ENCODE peak calls at places on chromosomes 4 and X, in seven cellular contexts. U is uterus; Z is ovary; F is cardiac muscle cell; O is HL-60; P is A549; Q is CD4-positive, alpha-beta memory T cell. Y is an unnamed sample.

GRCh38 chr4:105088110-105088879 is 58.4 kb upstream of the TET2 start:
- DNase-seq in U (peak), Z (no peak), F (no peak), O (peak), P (no peak), Q (no peak), Y (no peak)

GRCh38 chr4:5416637-5417036 is 291.7 kb downstream of the EVC2 start:
- DNase-seq in U (no peak), Z (no peak), F (no peak), O (no peak), P (no peak), Q (no peak), Y (no peak)

GRCh38 chr4:169098969-169099685 is 89.1 kb upstream of the CBR4 start:
- DNase-seq in U (no peak), Z (no peak), F (no peak), O (no peak), P (no peak), Q (no peak), Y (no peak)

GRCh38 chr4:40186665-40187014 is 10.2 kb upstream of the RHOH start:
- DNase-seq in U (no peak), Z (no peak), F (no peak), O (no peak), P (no peak), Q (no peak), Y (no peak)

GRCh38 chr4:69617083-69617694 is 22.3 kb downstream of the UGT2A2 start:
- DNase-seq in U (no peak), Z (no peak), F (peak), O (no peak), P (peak), Q (no peak), Y (no peak)

GRCh38 chrX:77440310-77440709 is 6.9 kb upstream of the FGF16 start:
- DNase-seq in U (no peak), Z (no peak), F (no peak), O (no peak), P (no peak), Q (no peak), Y (no peak)

GRCh38 chr4:130336585-130337217 is 1240.7 kb downstream of the C4orf33 start:
- DNase-seq in U (no peak), Z (no peak), F (peak), O (no peak), P (no peak), Q (no peak), Y (no peak)

GRCh38 chrX:18674788-18675735 is 3.2 kb upstream of the RS1 start:
- DNase-seq in U (peak), Z (peak), F (peak), O (peak), P (peak), Q (peak), Y (peak)

GRCh38 chr4:52714597-52715254 is 36.5 kb downstream of the ERVMER34-1 start:
- DNase-seq in U (no peak), Z (no peak), F (no peak), O (peak), P (no peak), Q (no peak), Y (no peak)

GRCh38 chrX:155893513-155893912 is 12.4 kb downstream of the VAMP7 start:
- DNase-seq in U (no peak), Z (no peak), F (no peak), O (peak), P (no peak), Q (no peak), Y (no peak)

GRCh38 chr4:100014616-100015015 is 64.5 kb upstream of the H2AZ1 start:
- DNase-seq in U (no peak), Z (no peak), F (no peak), O (no peak), P (no peak), Q (no peak), Y (no peak)

GRCh38 chr4:75007891-75008290 is 75.0 kb downstream of the PARM1 start:
- DNase-seq in U (no peak), Z (no peak), F (no peak), O (no peak), P (no peak), Q (no peak), Y (no peak)

GRCh38 chr4:69323284-69323683 is 43.0 kb downstream of the UGT2B28 start:
- DNase-seq in U (no peak), Z (no peak), F (no peak), O (no peak), P (no peak), Q (no peak), Y (no peak)

GRCh38 chr4:47054130-47054529 is 22.8 kb downstream of the GABRB1 start:
- DNase-seq in U (no peak), Z (no peak), F (no peak), O (no peak), P (no peak), Q (no peak), Y (no peak)

GRCh38 chr4:36551697-36552214 is 270.3 kb downstream of the DTHD1 start:
- DNase-seq in U (no peak), Z (no peak), F (no peak), O (no peak), P (no peak), Q (peak), Y (no peak)

GRCh38 chr4:94728056-94728766 is 29.5 kb upstream of the BMPR1B start:
- DNase-seq in U (no peak), Z (no peak), F (no peak), O (no peak), P (no peak), Q (no peak), Y (no peak)

GRCh38 chr4:75142850-75143249 is 209.9 kb downstream of the PARM1 start:
- DNase-seq in U (no peak), Z (no peak), F (no peak), O (no peak), P (no peak), Q (no peak), Y (no peak)

GRCh38 chr4:82798168-82799005 is at the start of gene SCD5:
- DNase-seq in U (peak), Z (peak), F (peak), O (peak), P (peak), Q (peak), Y (peak)

GRCh38 chrX:66635360-66635759 is 3.5 kb downstream of the EDA2R start:
- DNase-seq in U (no peak), Z (no peak), F (no peak), O (no peak), P (no peak), Q (no peak), Y (no peak)

GRCh38 chr4:153539058-153539826 is 73.1 kb downstream of the TMEM131L start:
- DNase-seq in U (no peak), Z (no peak), F (no peak), O (no peak), P (no peak), Q (no peak), Y (no peak)

GRCh38 chr4:87589531-87589930 is 18.8 kb upstream of the DSPP start:
- DNase-seq in U (no peak), Z (no peak), F (no peak), O (no peak), P (no peak), Q (no peak), Y (no peak)

GRCh38 chrX:154059231-154059630 is 38.3 kb downstream of the MECP2 start:
- DNase-seq in U (no peak), Z (no peak), F (no peak), O (no peak), P (no peak), Q (no peak), Y (no peak)

GRCh38 chrX:70030242-70030823 is 19.4 kb downstream of the AWAT2 start:
- DNase-seq in U (no peak), Z (no peak), F (peak), O (peak), P (peak), Q (peak), Y (peak)

GRCh38 chr4:26458104-26458503 is 32.2 kb downstream of the CCKAR start:
- DNase-seq in U (no peak), Z (no peak), F (no peak), O (peak), P (no peak), Q (no peak), Y (no peak)

GRCh38 chr4:128322986-128323385 is 35.4 kb upstream of the PGRMC2 start:
- DNase-seq in U (no peak), Z (no peak), F (no peak), O (no peak), P (peak), Q (no peak), Y (no peak)

GRCh38 chr4:52910115-52910514 is 48.0 kb downstream of the RASL11B start:
- DNase-seq in U (no peak), Z (no peak), F (no peak), O (no peak), P (no peak), Q (no peak), Y (no peak)

GRCh38 chrX:54292755-54293154 is 65.1 kb downstream of the WNK3 start:
- DNase-seq in U (no peak), Z (no peak), F (no peak), O (no peak), P (no peak), Q (no peak), Y (no peak)

GRCh38 chrX:143580266-143580665 is 55.6 kb downstream of the SLITRK4 start:
- DNase-seq in U (no peak), Z (no peak), F (peak), O (peak), P (no peak), Q (no peak), Y (no peak)

GRCh38 chr4:5746829-5747745 is 36.1 kb downstream of the EVC start:
- DNase-seq in U (no peak), Z (no peak), F (no peak), O (no peak), P (no peak), Q (no peak), Y (no peak)

GRCh38 chr4:95092762-95093161 is 335.0 kb downstream of the BMPR1B start:
- DNase-seq in U (no peak), Z (no peak), F (peak), O (no peak), P (no peak), Q (no peak), Y (no peak)

GRCh38 chr4:85209161-85209560 is 242.7 kb upstream of the WDFY3 start:
- DNase-seq in U (no peak), Z (no peak), F (no peak), O (no peak), P (no peak), Q (no peak), Y (no peak)

GRCh38 chrX:41922125-41922521 is 1.2 kb downstream of the CASK start:
- DNase-seq in U (no peak), Z (no peak), F (peak), O (no peak), P (no peak), Q (peak), Y (no peak)

GRCh38 chrX:2426289-2426882 is 74.4 kb downstream of the DHRSX start:
- DNase-seq in U (no peak), Z (no peak), F (no peak), O (no peak), P (no peak), Q (no peak), Y (no peak)

GRCh38 chr4:181971411-181971810 is 271.8 kb upstream of the TENM3 start:
- DNase-seq in U (no peak), Z (no peak), F (no peak), O (no peak), P (no peak), Q (no peak), Y (no peak)
- H3K27ac ChIP-seq in U (no peak), Z (no peak), F (no peak), O (no peak), P (no peak), Q (no peak), Y (no peak)

GRCh38 chrX:111265506-111265905 is 4.8 kb downstream of the CAPN6 start:
- DNase-seq in U (no peak), Z (no peak), F (no peak), O (no peak), P (no peak), Q (no peak), Y (no peak)

GRCh38 chrX:111262086-111262485 is 8.2 kb downstream of the CAPN6 start:
- DNase-seq in U (no peak), Z (no peak), F (no peak), O (no peak), P (no peak), Q (no peak), Y (no peak)

GRCh38 chrX:111270339-111270738 is at the start of gene CAPN6:
- DNase-seq in U (peak), Z (peak), F (no peak), O (no peak), P (no peak), Q (no peak), Y (no peak)

GRCh38 chrX:111259559-111259958 is 10.7 kb downstream of the CAPN6 start:
- DNase-seq in U (no peak), Z (no peak), F (no peak), O (no peak), P (no peak), Q (no peak), Y (no peak)

DNA sequence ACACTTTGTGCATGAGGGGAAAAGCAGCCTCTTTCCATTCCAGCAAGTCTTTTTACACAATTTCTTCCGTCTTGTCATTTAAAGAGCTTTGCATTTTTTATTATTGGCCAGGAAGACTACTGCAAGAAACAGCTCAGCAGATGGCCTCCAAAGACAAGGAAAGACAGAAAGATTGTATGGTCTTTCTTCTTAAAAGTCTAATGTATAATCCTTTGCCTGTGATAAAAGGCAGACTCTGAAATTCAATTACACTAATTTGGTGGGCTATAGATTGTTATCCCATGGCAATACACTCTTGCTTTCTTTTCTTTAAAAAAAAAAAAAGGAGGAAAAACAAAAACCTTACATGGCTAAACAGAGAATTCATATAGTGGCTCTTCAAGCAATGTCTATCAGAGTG is 5.9 kb downstream of the CAPN6 start:
- DNase-seq in U (no peak), Z (no peak), F (no peak), O (no peak), P (no peak), Q (no peak), Y (no peak)
- H3K27ac ChIP-seq in U (no peak), Z (no peak), F (no peak), O (no peak), P (no peak), Q (no peak), Y (no peak)

DNA sequence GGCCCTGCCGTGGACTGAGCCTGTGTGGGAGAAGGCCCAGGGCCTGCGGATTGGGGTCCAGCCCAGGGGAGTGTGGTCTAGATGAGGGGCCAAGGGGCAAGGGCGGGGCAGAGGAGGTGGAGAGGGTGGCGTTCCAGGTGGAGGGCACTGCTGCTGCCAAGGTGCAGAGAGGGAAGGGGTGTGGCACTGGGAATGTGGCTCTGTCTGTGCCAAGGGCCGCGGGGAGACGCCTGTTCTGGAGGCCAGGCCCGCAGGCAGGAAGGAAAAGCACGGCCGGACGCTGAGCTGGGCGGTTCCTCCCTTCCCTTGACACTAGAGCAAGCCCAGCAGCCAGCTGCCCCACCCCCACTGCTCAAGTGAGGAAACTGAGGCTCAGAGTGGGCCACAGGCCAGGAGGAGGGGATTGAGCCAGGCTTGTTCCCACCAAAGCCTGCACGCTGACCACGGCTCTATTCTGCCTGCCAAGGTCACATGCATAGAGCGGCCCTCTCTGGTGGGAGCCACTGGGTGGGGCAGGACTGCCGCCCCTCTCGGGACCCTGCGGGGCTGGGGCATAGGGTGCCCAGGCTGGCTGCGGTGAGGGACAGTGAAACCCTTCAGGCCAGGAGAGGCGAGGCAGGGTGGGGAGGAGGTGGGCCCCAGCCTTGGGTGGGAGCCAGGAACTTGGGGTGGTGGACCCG is 13.0 kb downstream of the SH3BP2 start:
- DNase-seq in U (no peak), Z (peak), F (no peak), O (no peak), P (no peak), Q (no peak), Y (no peak)
- H3K27ac ChIP-seq in U (peak), Z (no peak), F (no peak), O (no peak), P (no peak), Q (no peak), Y (no peak)

GRCh38 chr4:185870437-185870836 is 58.4 kb upstream of the SORBS2 start:
- DNase-seq in U (no peak), Z (no peak), F (no peak), O (no peak), P (no peak), Q (no peak), Y (no peak)

GRCh38 chr4:185867770-185868169 is 55.8 kb upstream of the SORBS2 start:
- DNase-seq in U (no peak), Z (no peak), F (no peak), O (no peak), P (no peak), Q (no peak), Y (no peak)

GRCh38 chr4:185865901-185866328 is 53.9 kb upstream of the SORBS2 start:
- DNase-seq in U (no peak), Z (no peak), F (peak), O (no peak), P (no peak), Q (no peak), Y (no peak)

GRCh38 chr4:185872747-185873380 is 60.9 kb upstream of the SORBS2 start:
- DNase-seq in U (no peak), Z (no peak), F (no peak), O (no peak), P (no peak), Q (no peak), Y (no peak)

DNA sequence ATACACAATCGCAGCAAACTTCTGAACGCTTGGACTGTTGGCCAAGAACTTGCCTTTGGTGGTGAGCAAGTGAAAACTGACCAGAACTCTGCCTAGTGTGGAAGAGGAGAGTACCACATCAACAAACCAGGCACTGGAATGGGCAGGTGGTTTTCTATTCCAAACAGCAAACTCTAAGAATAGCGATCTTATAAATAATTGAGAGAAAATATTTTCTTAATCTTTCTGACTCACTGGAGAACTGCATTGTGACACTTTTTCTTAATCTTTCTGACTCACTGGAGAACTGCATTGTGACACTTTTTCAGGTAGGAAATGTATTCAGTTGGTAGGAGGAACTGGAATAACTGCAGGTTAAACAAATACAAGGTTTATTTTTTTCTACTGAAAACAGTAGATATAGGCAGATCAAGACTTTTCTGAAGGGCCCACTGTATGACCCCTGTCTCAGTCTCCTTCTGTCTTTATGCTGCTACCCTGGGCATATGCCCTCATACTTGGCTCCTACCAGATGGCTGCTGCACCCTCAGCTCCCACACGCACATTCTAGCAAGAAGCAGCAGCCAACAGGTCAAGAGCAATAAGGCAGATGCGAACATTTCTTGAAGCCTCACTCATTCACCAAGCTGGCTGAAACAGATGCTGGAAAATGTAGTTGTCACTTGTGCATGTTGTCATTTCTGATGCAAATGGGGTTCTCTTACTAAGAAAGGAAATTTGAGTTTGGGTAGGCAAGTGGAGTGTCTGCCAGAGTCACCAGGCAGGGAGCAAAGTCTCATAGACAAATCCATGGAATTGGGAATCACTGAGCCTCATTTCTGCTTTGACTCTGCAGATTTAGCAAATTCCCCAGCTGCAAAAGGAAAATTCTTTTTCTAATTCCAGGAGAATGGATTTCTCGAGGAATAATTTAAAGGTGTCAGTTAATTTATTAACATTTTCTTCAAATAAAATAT is 57.3 kb upstream of the SORBS2 start:
- DNase-seq in U (no peak), Z (no peak), F (no peak), O (no peak), P (no peak), Q (no peak), Y (no peak)
- H3K27ac ChIP-seq in U (no peak), Z (no peak), F (no peak), O (no peak), P (no peak), Q (no peak), Y (no peak)

GRCh38 chr4:41597494-41597893 is 59.5 kb downstream of the LIMCH1 start:
- DNase-seq in U (no peak), Z (no peak), F (no peak), O (no peak), P (no peak), Q (no peak), Y (no peak)
- H3K27ac ChIP-seq in U (no peak), Z (no peak), F (no peak), O (no peak), P (peak), Q (no peak), Y (no peak)